ENCODE peak calls at places on chromosomes 13 and 19, in four cellular contexts. One of them, this sample, is unnamed.

GRCh38 chr19:51296331-51297093 is 14.9 kb upstream of the IGLON5 start:
- DNase-seq in K562: peak; percentile 25
- DNase-seq in HepG2: peak; percentile 23
- DNase-seq in GM12878: no peak
- DNase-seq in this sample: no peak

GRCh38 chr13:73991884-73992283 is 142.3 kb downstream of the KLF12 start:
- DNase-seq in K562: no peak
- DNase-seq in HepG2: no peak
- DNase-seq in GM12878: no peak
- DNase-seq in this sample: no peak

GRCh38 chr19:6611441-6611852 is 20.5 kb upstream of the CD70 start:
- DNase-seq in K562: no peak
- DNase-seq in HepG2: no peak
- DNase-seq in GM12878: no peak
- DNase-seq in this sample: no peak

GRCh38 chr13:101018720-101019119 is 344.1 kb upstream of the TMTC4 start:
- DNase-seq in K562: no peak
- DNase-seq in HepG2: no peak
- DNase-seq in GM12878: no peak
- DNase-seq in this sample: no peak

GRCh38 chr19:42441047-42441440 is 1.7 kb downstream of the CXCL17 start:
- DNase-seq in K562: no peak
- DNase-seq in HepG2: peak; percentile 72
- DNase-seq in GM12878: no peak
- DNase-seq in this sample: no peak

GRCh38 chr13:114110091-114110829 is 22.2 kb downstream of the RASA3 start:
- DNase-seq in K562: no peak
- DNase-seq in HepG2: no peak
- DNase-seq in GM12878: no peak
- DNase-seq in this sample: no peak

GRCh38 chr19:50835103-50835784 is 1.9 kb upstream of the KLK15 start:
- DNase-seq in K562: no peak
- DNase-seq in HepG2: no peak
- DNase-seq in GM12878: no peak
- DNase-seq in this sample: peak; percentile 51

GRCh38 chr19:10927691-10928562 is 512 bp downstream of the YIPF2 start:
- DNase-seq in K562: peak; percentile 74
- DNase-seq in HepG2: no peak
- DNase-seq in GM12878: no peak
- DNase-seq in this sample: no peak

GRCh38 chr19:39643591-39643990 is 12.1 kb upstream of the LGALS16 start:
- DNase-seq in K562: no peak
- DNase-seq in HepG2: no peak
- DNase-seq in GM12878: no peak
- DNase-seq in this sample: no peak

GRCh38 chr13:95641291-95641811 is 3.2 kb downstream of the DZIP1 start:
- DNase-seq in K562: no peak
- DNase-seq in HepG2: no peak
- DNase-seq in GM12878: no peak
- DNase-seq in this sample: peak; percentile 1

GRCh38 chr13:113854238-113855011 is 9.5 kb downstream of the GAS6 start:
- DNase-seq in K562: no peak
- DNase-seq in HepG2: no peak
- DNase-seq in GM12878: no peak
- DNase-seq in this sample: no peak

GRCh38 chr13:100633461-100633860 is 41.1 kb downstream of the TMTC4 start:
- DNase-seq in K562: no peak
- DNase-seq in HepG2: peak; percentile 6
- DNase-seq in GM12878: no peak
- DNase-seq in this sample: no peak

GRCh38 chr19:6278740-6279619 is 795 bp downstream of the MLLT1 start:
- DNase-seq in K562: peak; percentile 36
- DNase-seq in HepG2: no peak
- DNase-seq in GM12878: no peak
- DNase-seq in this sample: no peak

GRCh38 chr19:55305491-55305890 is 19.6 kb downstream of the TMEM150B start:
- DNase-seq in K562: peak; percentile 78
- DNase-seq in HepG2: no peak
- DNase-seq in GM12878: no peak
- DNase-seq in this sample: peak; percentile 66

GRCh38 chr19:741506-742131 is 9.3 kb upstream of the MISP start:
- DNase-seq in K562: peak; percentile 70
- DNase-seq in HepG2: peak; percentile 61
- DNase-seq in GM12878: no peak
- DNase-seq in this sample: peak; percentile 56

GRCh38 chr13:106772202-106772601 is 204.3 kb upstream of the ARGLU1 start:
- DNase-seq in K562: no peak
- DNase-seq in HepG2: no peak
- DNase-seq in GM12878: no peak
- DNase-seq in this sample: no peak

GRCh38 chr13:29918845-29919244 is 68.4 kb upstream of the UBL3 start:
- DNase-seq in K562: no peak
- DNase-seq in HepG2: no peak
- DNase-seq in GM12878: no peak
- DNase-seq in this sample: no peak

GRCh38 chr13:98254541-98254940 is 77.5 kb upstream of the RNF113B start:
- DNase-seq in K562: no peak
- DNase-seq in HepG2: no peak
- DNase-seq in GM12878: no peak
- DNase-seq in this sample: no peak

GRCh38 chr13:102983496-102983895 is 82.7 kb downstream of the SLC10A2 start:
- DNase-seq in K562: no peak
- DNase-seq in HepG2: no peak
- DNase-seq in GM12878: no peak
- DNase-seq in this sample: no peak

GRCh38 chr19:13978306-13978705 is 26.0 kb downstream of the DCAF15 start:
- DNase-seq in K562: peak; percentile 75
- DNase-seq in HepG2: no peak
- DNase-seq in GM12878: no peak
- DNase-seq in this sample: no peak

GRCh38 chr19:6730153-6730804 is 7.1 kb downstream of the GPR108 start:
- DNase-seq in K562: peak; percentile 96
- DNase-seq in HepG2: peak; percentile 96
- DNase-seq in GM12878: no peak
- DNase-seq in this sample: peak; percentile 84

GRCh38 chr19:5170329-5170745 is 170.3 kb downstream of the PTPRS start:
- DNase-seq in K562: peak; percentile 61
- DNase-seq in HepG2: no peak
- DNase-seq in GM12878: no peak
- DNase-seq in this sample: no peak

GRCh38 chr19:48487944-48488343 is 18.8 kb downstream of the CYTH2 start:
- DNase-seq in K562: no peak
- DNase-seq in HepG2: peak; percentile 37
- DNase-seq in GM12878: no peak
- DNase-seq in this sample: peak; percentile 98

GRCh38 chr19:50803633-50804419 is 13.6 kb downstream of the ACP4 start:
- DNase-seq in K562: peak; percentile 84
- DNase-seq in HepG2: no peak
- DNase-seq in GM12878: no peak
- DNase-seq in this sample: no peak

GRCh38 chr19:7868671-7869452 is 5.3 kb downstream of the PRR36 start:
- DNase-seq in K562: peak; percentile 81
- DNase-seq in HepG2: peak; percentile 87
- DNase-seq in GM12878: peak; percentile 13
- DNase-seq in this sample: peak; percentile 91

GRCh38 chr13:102799544-102800144 is 725 bp downstream of the BIVM start:
- DNase-seq in K562: peak; percentile 37
- DNase-seq in HepG2: no peak
- DNase-seq in GM12878: no peak
- DNase-seq in this sample: peak; percentile 25

GRCh38 chr19:14565298-14565679 is 6.6 kb downstream of the NDUFB7 start:
- DNase-seq in K562: no peak
- DNase-seq in HepG2: no peak
- DNase-seq in GM12878: no peak
- DNase-seq in this sample: no peak

GRCh38 chr13:100399455-100399854 is 189.1 kb downstream of the GGACT start:
- DNase-seq in K562: no peak
- DNase-seq in HepG2: no peak
- DNase-seq in GM12878: no peak
- DNase-seq in this sample: no peak

GRCh38 chr13:36430247-36431203 is 1.8 kb upstream of the CCNA1 start:
- DNase-seq in K562: no peak
- DNase-seq in HepG2: no peak
- DNase-seq in GM12878: no peak
- DNase-seq in this sample: no peak

GRCh38 chr13:113930711-113931637 is 42.9 kb downstream of the C13orf46 start:
- DNase-seq in K562: no peak
- DNase-seq in HepG2: no peak
- DNase-seq in GM12878: peak; percentile 44
- DNase-seq in this sample: no peak

GRCh38 chr19:48633148-48634035 is 3.8 kb downstream of the DBP start:
- DNase-seq in K562: peak; percentile 52
- DNase-seq in HepG2: no peak
- DNase-seq in GM12878: no peak
- DNase-seq in this sample: no peak

GRCh38 chr13:113121928-113122420 is 625 bp upstream of the F10 start:
- DNase-seq in K562: no peak
- DNase-seq in HepG2: no peak
- DNase-seq in GM12878: no peak
- DNase-seq in this sample: no peak

GRCh38 chr19:33777753-33778088 is 18.9 kb upstream of the KCTD15 start:
- DNase-seq in K562: no peak
- DNase-seq in HepG2: no peak
- DNase-seq in GM12878: no peak
- DNase-seq in this sample: no peak

GRCh38 chr19:45444318-45445041 is 20.8 kb upstream of the ERCC1 start:
- DNase-seq in K562: peak; percentile 88
- DNase-seq in HepG2: peak; percentile 80
- DNase-seq in GM12878: no peak
- DNase-seq in this sample: peak; percentile 92

DNA sequence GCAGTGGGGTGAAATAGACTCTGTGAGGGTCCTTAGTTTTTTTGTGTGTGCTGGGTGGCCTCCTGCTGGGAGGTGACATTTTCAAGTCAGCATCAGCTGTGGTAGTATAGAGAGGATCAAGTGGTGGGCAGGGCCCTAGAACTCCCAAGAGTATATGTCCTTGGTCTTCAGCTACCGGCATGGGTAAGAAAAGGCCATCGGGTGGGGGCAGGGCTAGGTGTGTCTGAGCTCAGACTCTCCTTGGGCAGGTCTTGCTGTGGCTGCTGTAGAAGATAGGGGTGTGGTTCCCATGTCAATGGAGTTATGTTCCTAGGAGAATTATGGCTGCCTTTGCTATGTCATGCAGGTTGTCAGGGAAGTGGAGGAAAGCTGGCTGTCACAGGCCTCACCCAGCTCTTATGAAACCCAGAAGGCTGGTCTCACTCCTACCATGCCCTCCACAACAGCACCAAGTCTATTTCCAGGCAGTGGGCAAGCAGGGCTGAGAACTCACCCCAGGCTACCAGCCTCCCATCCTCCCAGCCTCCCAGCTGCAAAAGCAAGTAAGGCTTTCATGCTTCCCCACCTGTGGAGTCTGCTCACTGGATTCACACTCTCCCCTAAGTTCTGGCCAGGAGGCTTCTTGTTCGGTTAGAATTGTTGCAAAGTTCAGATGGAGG is 130.6 kb upstream of the SOX1 start:
- DNase-seq in K562: no peak
- DNase-seq in HepG2: no peak
- DNase-seq in GM12878: no peak
- DNase-seq in this sample: no peak
- TF ChIP-seq ESRRA in K562: no peak
- TF ChIP-seq ESRRA in HepG2: no peak
- TF ChIP-seq ESRRA in GM12878: no peak
- TF ChIP-seq ESRRA in this sample: no peak

GRCh38 chr19:3518231-3518630 is 12.1 kb downstream of the FZR1 start:
- DNase-seq in K562: no peak
- DNase-seq in HepG2: no peak
- DNase-seq in GM12878: no peak
- DNase-seq in this sample: no peak

GRCh38 chr19:3515891-3516422 is 9.8 kb downstream of the FZR1 start:
- DNase-seq in K562: no peak
- DNase-seq in HepG2: no peak
- DNase-seq in GM12878: no peak
- DNase-seq in this sample: no peak

GRCh38 chr19:3514930-3515329 is 8.8 kb downstream of the FZR1 start:
- DNase-seq in K562: no peak
- DNase-seq in HepG2: no peak
- DNase-seq in GM12878: no peak
- DNase-seq in this sample: no peak

GRCh38 chr19:3517638-3518037 is 11.5 kb downstream of the FZR1 start:
- DNase-seq in K562: no peak
- DNase-seq in HepG2: no peak
- DNase-seq in GM12878: no peak
- DNase-seq in this sample: no peak

GRCh38 chr19:3516675-3517207 is 10.6 kb downstream of the FZR1 start:
- DNase-seq in K562: no peak
- DNase-seq in HepG2: no peak
- DNase-seq in GM12878: peak; percentile 17
- DNase-seq in this sample: no peak
- TF ChIP-seq CHD4 in K562: no peak
- TF ChIP-seq CHD4 in HepG2: no peak
- TF ChIP-seq CHD4 in GM12878: no peak
- TF ChIP-seq CHD4 in this sample: no peak

DNA sequence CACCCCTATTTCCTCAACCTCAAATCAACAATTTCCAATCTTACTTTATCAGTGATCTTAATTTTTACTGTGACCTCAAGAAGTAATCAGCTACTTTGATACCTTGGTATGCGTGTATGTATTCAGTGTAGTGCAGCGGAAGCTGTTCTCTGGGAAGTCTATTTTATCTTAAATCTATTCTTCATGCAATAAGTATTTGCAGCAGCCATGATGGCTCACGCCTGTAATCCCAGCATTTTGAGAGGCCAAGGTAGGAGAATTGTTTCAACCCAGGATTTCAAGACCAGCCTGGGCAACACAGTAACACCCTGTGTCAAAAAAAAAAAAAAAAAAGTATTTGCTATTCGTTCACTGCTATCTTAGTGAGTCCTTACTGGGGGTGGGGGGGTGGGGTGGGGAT is 6.5 kb downstream of the SLC25A30 start:
- DNase-seq in K562: no peak
- DNase-seq in HepG2: no peak
- DNase-seq in GM12878: no peak
- DNase-seq in this sample: no peak
- H3K27ac ChIP-seq in K562: no peak overlapping the region
- H3K27ac ChIP-seq in HepG2: no peak overlapping the region
- H3K27ac ChIP-seq in GM12878: no peak overlapping the region
- H3K27ac ChIP-seq in this sample: no peak overlapping the region

DNA sequence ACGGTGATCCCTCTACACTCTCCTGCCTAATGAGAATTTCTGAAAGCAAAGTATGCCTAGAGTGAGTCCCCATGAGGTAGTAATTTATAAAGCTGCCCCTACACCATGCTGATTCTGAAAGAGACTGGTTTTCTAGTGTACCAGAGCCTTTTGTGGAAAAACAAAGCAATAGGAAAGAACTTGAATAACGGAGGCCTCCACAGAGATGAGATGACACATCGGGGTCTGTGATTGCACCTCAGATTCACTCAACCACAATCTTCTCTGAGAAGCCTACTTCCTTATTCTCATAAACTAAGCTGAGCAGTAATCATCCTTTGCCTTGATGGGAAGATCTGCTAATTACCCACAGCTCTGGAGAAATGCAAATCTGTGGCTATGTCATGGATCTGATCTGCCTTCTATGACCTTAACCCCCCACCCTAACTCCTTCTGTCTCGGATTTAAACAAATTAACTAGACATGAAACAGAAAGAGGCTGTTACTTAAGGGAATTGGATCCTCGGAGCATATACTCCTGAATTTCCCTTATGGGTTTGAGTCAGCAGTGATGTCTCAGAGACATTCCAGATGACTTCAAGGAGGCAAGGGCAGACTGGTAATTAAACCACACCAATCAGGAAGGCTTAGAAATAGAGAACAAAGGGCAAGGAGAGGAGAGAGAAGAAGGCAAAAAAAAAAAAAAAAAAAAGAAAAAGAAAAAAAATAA is 128.0 kb downstream of the DCT start:
- DNase-seq in K562: no peak
- DNase-seq in HepG2: no peak
- DNase-seq in GM12878: no peak
- DNase-seq in this sample: no peak
- TF ChIP-seq ESRRA in K562: no peak
- TF ChIP-seq ESRRA in HepG2: no peak
- TF ChIP-seq ESRRA in GM12878: no peak
- TF ChIP-seq ESRRA in this sample: no peak

This sample was measured in A549.